ENCODE peak calls at places on chromosomes 13 and 19, in six cellular contexts. D is uterus; M is tibial nerve; N is stimulated activated CD8-positive, alpha-beta memory T cell treated with anti-CD3 and anti-CD28 coated beads, Interleukin-4, amount 100 ng/mL, for 24 hours; I is HFFc6; U is Peyer's patch. Q is an unnamed sample.
A peak's percentile ranks its signal among the peaks of the same experiment; 100 is the strongest.

GRCh38 chr13:30898721-30899188 is 7.3 kb upstream of the MEDAG start:
- DNase-seq in D (peak; percentile 43), M (peak; percentile 67), N (no peak), I (peak; percentile 77), U (no peak), Q (no peak)

GRCh38 chr13:94952787-94953186 is 240.4 kb upstream of the SOX21 start:
- DNase-seq in D (no peak), M (no peak), N (no peak), I (no peak), U (no peak), Q (no peak)

GRCh38 chr19:17243854-17244617 is 1.7 kb downstream of the NR2F6 start:
- DNase-seq in D (peak; percentile 56), M (peak; percentile 58), N (no peak), I (peak; percentile 40), U (no peak), Q (no peak)

GRCh38 chr19:30069535-30070197 is 127.6 kb downstream of the URI1 start:
- DNase-seq in D (no peak), M (no peak), N (no peak), I (no peak), U (no peak), Q (peak; percentile 34)

GRCh38 chr13:24683833-24684599 is 3.8 kb downstream of the ATP12A start:
- DNase-seq in D (no peak), M (peak; percentile 59), N (peak; percentile 45), I (no peak), U (peak; percentile 73), Q (peak; percentile 6)

GRCh38 chr13:100392709-100393630 is 195.6 kb downstream of the GGACT start:
- DNase-seq in D (peak; percentile 95), M (peak; percentile 80), N (peak; percentile 52), I (peak; percentile 98), U (peak; percentile 23), Q (no peak)

GRCh38 chr19:17266975-17267788 is at the start of gene BABAM1:
- DNase-seq in D (peak; percentile 98), M (peak; percentile 96), N (peak; percentile 87), I (peak; percentile 100), U (peak; percentile 97), Q (peak; percentile 98)

GRCh38 chr19:10701955-10702307 is 692 bp downstream of the QTRT1 start:
- DNase-seq in D (no peak), M (no peak), N (no peak), I (no peak), U (peak; percentile 21), Q (no peak)

GRCh38 chr13:65555973-65556372 is 1674.2 kb downstream of the PCDH9 start:
- DNase-seq in D (no peak), M (no peak), N (no peak), I (no peak), U (no peak), Q (no peak)

GRCh38 chr19:19406878-19407639 is 1.6 kb downstream of the GATAD2A start:
- DNase-seq in D (no peak), M (no peak), N (no peak), I (peak; percentile 70), U (peak; percentile 43), Q (no peak)

GRCh38 chr19:3324405-3324856 is 42.0 kb upstream of the NFIC start:
- DNase-seq in D (no peak), M (peak; percentile 69), N (peak; percentile 65), I (no peak), U (peak; percentile 41), Q (no peak)